ENCODE peak calls at places on chromosome 1, in seven cellular contexts. One of them, this sample, is unnamed.

GRCh38 chr1:88783145-88783544 is 99.1 kb downstream of the PKN2 start:
- DNase-seq in H1: no peak
- DNase-seq in GM12878: no peak
- DNase-seq in A549: no peak
- DNase-seq in WTC11: no peak
- DNase-seq in HCT116: no peak
- DNase-seq in SK-N-SH: no peak
- DNase-seq in this sample: no peak

GRCh38 chr1:44260792-44261474 is 47.7 kb downstream of the DMAP1 start:
- DNase-seq in SK-N-SH: no peak
- DNase-seq in H1: no peak
- DNase-seq in WTC11: no peak
- DNase-seq in GM12878: no peak
- DNase-seq in HCT116: no peak
- DNase-seq in A549: no peak
- DNase-seq in this sample: no peak

GRCh38 chr1:9992910-9993309 is 4.1 kb upstream of the RBP7 start:
- DNase-seq in SK-N-SH: no peak
- DNase-seq in HCT116: no peak
- DNase-seq in A549: no peak
- DNase-seq in GM12878: no peak
- DNase-seq in H1: no peak
- DNase-seq in WTC11: no peak
- DNase-seq in this sample: peak

GRCh38 chr1:26278303-26278702 is 1.6 kb upstream of the SH3BGRL3 start:
- DNase-seq in WTC11: no peak
- DNase-seq in HCT116: no peak
- DNase-seq in SK-N-SH: no peak
- DNase-seq in A549: no peak
- DNase-seq in GM12878: no peak
- DNase-seq in H1: no peak
- DNase-seq in this sample: no peak

GRCh38 chr1:197327776-197328364 is 59.8 kb downstream of the CRB1 start:
- DNase-seq in A549: peak
- DNase-seq in WTC11: no peak
- DNase-seq in GM12878: no peak
- DNase-seq in HCT116: no peak
- DNase-seq in SK-N-SH: peak
- DNase-seq in H1: no peak
- DNase-seq in this sample: peak

GRCh38 chr1:21510113-21510493 is 880 bp downstream of the ALPL start:
- DNase-seq in HCT116: no peak
- DNase-seq in A549: no peak
- DNase-seq in SK-N-SH: no peak
- DNase-seq in GM12878: no peak
- DNase-seq in WTC11: peak
- DNase-seq in H1: peak
- DNase-seq in this sample: peak

GRCh38 chr1:26597629-26598039 is 68.1 kb downstream of the RPS6KA1 start:
- DNase-seq in HCT116: peak
- DNase-seq in SK-N-SH: peak
- DNase-seq in GM12878: no peak
- DNase-seq in A549: peak
- DNase-seq in H1: no peak
- DNase-seq in WTC11: no peak
- DNase-seq in this sample: peak

GRCh38 chr1:221097479-221098281 is 218.4 kb downstream of the HLX start:
- DNase-seq in H1: no peak
- DNase-seq in A549: peak
- DNase-seq in HCT116: no peak
- DNase-seq in SK-N-SH: no peak
- DNase-seq in GM12878: no peak
- DNase-seq in WTC11: no peak
- DNase-seq in this sample: peak

GRCh38 chr1:229874609-229875008 is 192.4 kb upstream of the GALNT2 start:
- DNase-seq in H1: no peak
- DNase-seq in HCT116: no peak
- DNase-seq in WTC11: no peak
- DNase-seq in A549: peak
- DNase-seq in GM12878: no peak
- DNase-seq in SK-N-SH: no peak
- DNase-seq in this sample: no peak

GRCh38 chr1:181485276-181486097 is 2.2 kb downstream of the CACNA1E start:
- DNase-seq in H1: no peak
- DNase-seq in SK-N-SH: peak
- DNase-seq in WTC11: peak
- DNase-seq in HCT116: no peak
- DNase-seq in A549: no peak
- DNase-seq in GM12878: peak
- DNase-seq in this sample: peak

GRCh38 chr1:237901284-237901870 is 10.7 kb upstream of the ZP4 start:
- DNase-seq in HCT116: no peak
- DNase-seq in SK-N-SH: peak
- DNase-seq in A549: peak
- DNase-seq in H1: no peak
- DNase-seq in WTC11: peak
- DNase-seq in GM12878: no peak
- DNase-seq in this sample: peak

GRCh38 chr1:83813571-83813970 is 185.4 kb downstream of the TTLL7 start:
- DNase-seq in A549: no peak
- DNase-seq in GM12878: no peak
- DNase-seq in WTC11: no peak
- DNase-seq in HCT116: no peak
- DNase-seq in H1: no peak
- DNase-seq in SK-N-SH: peak
- DNase-seq in this sample: no peak

GRCh38 chr1:238063454-238063853 is 172.7 kb upstream of the ZP4 start:
- DNase-seq in SK-N-SH: no peak
- DNase-seq in HCT116: no peak
- DNase-seq in A549: peak
- DNase-seq in GM12878: peak
- DNase-seq in H1: no peak
- DNase-seq in WTC11: no peak
- DNase-seq in this sample: no peak

GRCh38 chr1:101284021-101284420 is 47.2 kb downstream of the S1PR1 start:
- DNase-seq in GM12878: no peak
- DNase-seq in HCT116: no peak
- DNase-seq in H1: no peak
- DNase-seq in A549: no peak
- DNase-seq in SK-N-SH: no peak
- DNase-seq in WTC11: no peak
- DNase-seq in this sample: no peak

GRCh38 chr1:180194546-180195207 is 35.4 kb upstream of the LHX4 start:
- DNase-seq in SK-N-SH: no peak
- DNase-seq in HCT116: no peak
- DNase-seq in GM12878: no peak
- DNase-seq in H1: no peak
- DNase-seq in WTC11: no peak
- DNase-seq in A549: no peak
- DNase-seq in this sample: peak

GRCh38 chr1:245802941-245803665 is 648.3 kb downstream of the KIF26B start:
- DNase-seq in A549: no peak
- DNase-seq in GM12878: no peak
- DNase-seq in H1: no peak
- DNase-seq in HCT116: no peak
- DNase-seq in WTC11: no peak
- DNase-seq in SK-N-SH: no peak
- DNase-seq in this sample: no peak

GRCh38 chr1:15681346-15682290 is 2.5 kb upstream of the PLEKHM2 start:
- DNase-seq in GM12878: no peak
- DNase-seq in WTC11: no peak
- DNase-seq in A549: no peak
- DNase-seq in SK-N-SH: no peak
- DNase-seq in H1: no peak
- DNase-seq in HCT116: no peak
- DNase-seq in this sample: peak

GRCh38 chr1:190067592-190067991 is 410.1 kb downstream of the BRINP3 start:
- DNase-seq in SK-N-SH: no peak
- DNase-seq in A549: peak
- DNase-seq in H1: no peak
- DNase-seq in GM12878: peak
- DNase-seq in WTC11: no peak
- DNase-seq in HCT116: no peak
- DNase-seq in this sample: no peak

GRCh38 chr1:15617874-15618684 is 821 bp downstream of the DDI2 start:
- DNase-seq in HCT116: no peak
- DNase-seq in A549: no peak
- DNase-seq in WTC11: no peak
- DNase-seq in H1: no peak
- DNase-seq in GM12878: peak
- DNase-seq in SK-N-SH: peak
- DNase-seq in this sample: peak

GRCh38 chr1:36133484-36133883 is 8.5 kb upstream of the COL8A2 start:
- DNase-seq in A549: peak
- DNase-seq in WTC11: no peak
- DNase-seq in GM12878: no peak
- DNase-seq in SK-N-SH: peak
- DNase-seq in H1: no peak
- DNase-seq in HCT116: no peak
- DNase-seq in this sample: no peak

GRCh38 chr1:36910281-36910725 is 124.0 kb downstream of the GRIK3 start:
- DNase-seq in SK-N-SH: peak
- DNase-seq in HCT116: no peak
- DNase-seq in H1: no peak
- DNase-seq in A549: no peak
- DNase-seq in WTC11: no peak
- DNase-seq in GM12878: no peak
- DNase-seq in this sample: no peak

GRCh38 chr1:25033828-25034451 is 103.9 kb upstream of the RUNX3 start:
- DNase-seq in H1: no peak
- DNase-seq in GM12878: no peak
- DNase-seq in HCT116: no peak
- DNase-seq in A549: no peak
- DNase-seq in WTC11: no peak
- DNase-seq in SK-N-SH: no peak
- DNase-seq in this sample: peak

GRCh38 chr1:25030674-25031589 is 100.9 kb upstream of the RUNX3 start:
- DNase-seq in A549: no peak
- DNase-seq in H1: no peak
- DNase-seq in SK-N-SH: no peak
- DNase-seq in WTC11: no peak
- DNase-seq in HCT116: no peak
- DNase-seq in GM12878: peak
- DNase-seq in this sample: peak

GRCh38 chr1:25031966-25032667 is 102.0 kb upstream of the RUNX3 start:
- DNase-seq in WTC11: no peak
- DNase-seq in GM12878: peak
- DNase-seq in A549: peak
- DNase-seq in H1: no peak
- DNase-seq in SK-N-SH: no peak
- DNase-seq in HCT116: no peak
- DNase-seq in this sample: no peak

GRCh38 chr1:25033030-25033827 is 103.2 kb upstream of the RUNX3 start:
- DNase-seq in A549: no peak
- DNase-seq in HCT116: no peak
- DNase-seq in GM12878: no peak
- DNase-seq in H1: no peak
- DNase-seq in WTC11: no peak
- DNase-seq in SK-N-SH: no peak
- DNase-seq in this sample: no peak

DNA sequence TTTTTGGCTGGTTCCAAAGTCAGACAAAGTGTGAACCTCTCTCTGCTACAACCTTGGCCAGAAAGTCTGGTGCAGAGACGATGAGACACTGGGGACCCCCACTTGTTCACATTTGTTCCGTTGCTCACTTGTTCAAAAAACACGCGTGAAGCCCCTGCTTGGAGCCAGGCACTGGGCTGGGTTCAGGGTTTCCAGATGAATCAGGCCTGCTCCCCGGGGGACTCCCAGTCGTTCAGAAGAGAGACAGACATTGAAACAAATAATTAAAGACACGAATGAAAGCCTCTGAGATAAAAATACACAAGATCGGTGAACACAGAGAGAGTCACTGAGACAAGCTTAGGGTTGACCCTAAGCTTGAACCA is 101.5 kb upstream of the RUNX3 start:
- DNase-seq in GM12878: no peak
- DNase-seq in SK-N-SH: no peak
- DNase-seq in WTC11: no peak
- DNase-seq in H1: no peak
- DNase-seq in HCT116: no peak
- DNase-seq in A549: no peak
- DNase-seq in this sample: no peak
- TF ChIP-seq MAX in GM12878: no peak
- TF ChIP-seq MAX in SK-N-SH: no peak
- TF ChIP-seq MAX in WTC11: no peak
- TF ChIP-seq MAX in H1: no peak
- TF ChIP-seq MAX in HCT116: no peak
- TF ChIP-seq MAX in A549: no peak
- TF ChIP-seq MAX in this sample: no peak

DNA sequence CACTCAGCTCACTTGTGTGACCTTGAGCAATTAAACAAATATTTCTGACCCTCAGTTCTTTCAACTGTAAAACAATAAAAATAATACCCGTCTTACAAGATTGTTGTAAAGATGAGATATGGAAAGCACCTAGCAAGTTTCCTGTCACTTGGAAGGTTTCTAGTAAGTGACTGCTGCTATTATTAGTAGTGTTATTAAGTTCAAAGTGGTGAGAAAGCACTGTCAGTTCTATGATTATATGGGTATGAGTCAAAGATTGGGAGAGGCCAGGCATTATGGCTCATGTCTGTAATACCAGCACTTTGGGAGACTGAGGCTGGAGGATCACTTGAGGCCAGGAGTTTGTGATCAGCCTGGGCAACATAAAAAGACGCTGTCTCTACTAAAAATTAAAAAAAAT is 145.4 kb downstream of the C1orf21 start:
- DNase-seq in H1: no peak
- DNase-seq in GM12878: peak
- DNase-seq in SK-N-SH: no peak
- DNase-seq in HCT116: no peak
- DNase-seq in A549: no peak
- DNase-seq in WTC11: no peak
- DNase-seq in this sample: no peak
- TF ChIP-seq MAX in H1: no peak
- TF ChIP-seq MAX in GM12878: no peak
- TF ChIP-seq MAX in SK-N-SH: no peak
- TF ChIP-seq MAX in HCT116: no peak
- TF ChIP-seq MAX in A549: no peak
- TF ChIP-seq MAX in WTC11: no peak
- TF ChIP-seq MAX in this sample: no peak

DNA sequence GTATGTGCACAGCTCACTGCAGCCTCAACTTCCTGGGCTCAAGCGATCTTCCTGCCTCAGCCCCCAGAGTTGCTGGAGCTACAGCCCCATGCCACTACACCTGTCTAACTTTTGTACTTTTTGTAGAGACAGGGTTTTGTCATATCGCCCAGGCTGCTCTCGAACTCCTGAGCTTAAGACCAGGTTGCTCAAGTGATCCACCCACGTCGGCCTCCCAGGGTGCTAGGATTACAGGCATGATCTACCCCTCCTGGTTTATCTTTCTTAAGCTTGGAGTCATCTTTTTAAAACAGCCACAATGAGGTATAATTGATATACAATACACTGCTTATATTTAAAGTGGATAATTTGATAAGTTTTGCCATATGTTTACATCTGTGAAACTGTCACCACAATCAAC is 25.3 kb upstream of the WDR26 start:
- DNase-seq in GM12878: no peak
- DNase-seq in WTC11: no peak
- DNase-seq in SK-N-SH: no peak
- DNase-seq in H1: no peak
- DNase-seq in A549: no peak
- DNase-seq in HCT116: no peak
- DNase-seq in this sample: no peak
- TF ChIP-seq MAX in GM12878: no peak
- TF ChIP-seq MAX in WTC11: no peak
- TF ChIP-seq MAX in SK-N-SH: no peak
- TF ChIP-seq MAX in H1: no peak
- TF ChIP-seq MAX in A549: no peak
- TF ChIP-seq MAX in HCT116: no peak
- TF ChIP-seq MAX in this sample: no peak

GRCh38 chr1:192703283-192704206 is 67.6 kb downstream of the RGS13 start:
- DNase-seq in HCT116: no peak
- DNase-seq in SK-N-SH: no peak
- DNase-seq in GM12878: peak
- DNase-seq in H1: no peak
- DNase-seq in WTC11: no peak
- DNase-seq in A549: no peak
- DNase-seq in this sample: no peak
- TF ChIP-seq MAX in HCT116: no peak
- TF ChIP-seq MAX in SK-N-SH: no peak
- TF ChIP-seq MAX in GM12878: no peak
- TF ChIP-seq MAX in H1: no peak
- TF ChIP-seq MAX in WTC11: no peak
- TF ChIP-seq MAX in A549: no peak
- TF ChIP-seq MAX in this sample: no peak